ENCODE peak calls at places on chromosomes 1 and 21, in ten cellular contexts. X is AG09309, S is GM06990, Z is heart right ventricle, N is neural progenitor cell, L is tibial nerve, H is AG10803, C is left ventricle myocardium inferior, K is gastrocnemius medialis, A is astrocyte of the spinal cord. T is an unnamed sample.

GRCh38 chr1:29453502-29454240 is 217.3 kb downstream of the PTPRU start:
- DNase-seq in X (peak; percentile 5), S (no peak), Z (no peak), N (peak; percentile 83), L (no peak), H (peak; percentile 50), C (no peak), K (no peak), A (peak; percentile 12), T (peak; percentile 29)

GRCh38 chr1:232579958-232580705 is 49.8 kb downstream of the SIPA1L2 start:
- DNase-seq in X (no peak), S (no peak), Z (no peak), N (no peak), L (no peak), H (no peak), C (no peak), K (no peak), A (no peak), T (no peak)

GRCh38 chr1:14380408-14380807 is 218.1 kb upstream of the KAZN start:
- DNase-seq in X (no peak), S (no peak), Z (no peak), N (no peak), L (no peak), H (no peak), C (no peak), K (no peak), A (no peak), T (no peak)

GRCh38 chr1:78527706-78528105 is 36.9 kb downstream of the PTGFR start:
- DNase-seq in X (no peak), S (no peak), Z (no peak), N (no peak), L (no peak), H (peak; percentile 27), C (no peak), K (no peak), A (no peak), T (no peak)

GRCh38 chr1:46262508-46262907 is 14.9 kb downstream of the RAD54L start:
- DNase-seq in X (no peak), S (no peak), Z (no peak), N (peak; percentile 10), L (no peak), H (no peak), C (no peak), K (no peak), A (no peak), T (no peak)

GRCh38 chr1:162772571-162773154 is 17.8 kb upstream of the HSD17B7 start:
- DNase-seq in X (peak; percentile 17), S (no peak), Z (no peak), N (no peak), L (peak; percentile 33), H (peak; percentile 34), C (no peak), K (no peak), A (no peak), T (no peak)

GRCh38 chr1:78280626-78281025 is 210.1 kb upstream of the PTGFR start:
- DNase-seq in X (no peak), S (no peak), Z (no peak), N (no peak), L (no peak), H (no peak), C (no peak), K (no peak), A (peak; percentile 26), T (no peak)

GRCh38 chr21:45545691-45546531 is 3.7 kb upstream of the SLC19A1 start:
- DNase-seq in X (no peak), S (no peak), Z (peak; percentile 2), N (no peak), L (no peak), H (no peak), C (peak; percentile 7), K (no peak), A (no peak), T (no peak)

GRCh38 chr21:25338415-25338814 is 268.9 kb downstream of the MRPL39 start:
- DNase-seq in X (no peak), S (no peak), Z (no peak), N (no peak), L (no peak), H (no peak), C (no peak), K (no peak), A (no peak), T (no peak)

GRCh38 chr1:12326986-12327385 is 97.2 kb downstream of the VPS13D start:
- DNase-seq in X (no peak), S (no peak), Z (no peak), N (no peak), L (no peak), H (no peak), C (no peak), K (peak; percentile 75), A (no peak), T (no peak)

GRCh38 chr1:213993929-213994328 is 6.2 kb downstream of the PROX1 start:
- DNase-seq in X (no peak), S (no peak), Z (no peak), N (no peak), L (no peak), H (no peak), C (no peak), K (no peak), A (no peak), T (no peak)

GRCh38 chr1:37175666-37176215 is 141.4 kb upstream of the GRIK3 start:
- DNase-seq in X (no peak), S (no peak), Z (no peak), N (no peak), L (no peak), H (no peak), C (no peak), K (no peak), A (no peak), T (no peak)

GRCh38 chr1:66166746-66167145 is 367.2 kb upstream of the SGIP1 start:
- DNase-seq in X (no peak), S (no peak), Z (no peak), N (no peak), L (no peak), H (peak; percentile 5), C (no peak), K (no peak), A (no peak), T (no peak)

GRCh38 chr1:11518791-11519628 is 40.1 kb downstream of the DISP3 start:
- DNase-seq in X (no peak), S (no peak), Z (no peak), N (no peak), L (no peak), H (no peak), C (no peak), K (no peak), A (no peak), T (no peak)

GRCh38 chr1:38783659-38784229 is 75.8 kb downstream of the RRAGC start:
- DNase-seq in X (no peak), S (no peak), Z (no peak), N (peak; percentile 50), L (no peak), H (no peak), C (no peak), K (no peak), A (no peak), T (no peak)

GRCh38 chr1:165411396-165411795 is 33.5 kb downstream of the RXRG start:
- DNase-seq in X (no peak), S (no peak), Z (no peak), N (no peak), L (no peak), H (no peak), C (no peak), K (no peak), A (no peak), T (no peak)

GRCh38 chr1:218164930-218165686 is 120.0 kb upstream of the RRP15 start:
- DNase-seq in X (no peak), S (peak; percentile 19), Z (peak; percentile 29), N (peak; percentile 74), L (no peak), H (no peak), C (peak; percentile 38), K (peak; percentile 17), A (peak; percentile 12), T (no peak)
- H3K4me3 ChIP-seq in X (peak overlapping the region; percentile 40), S (peak overlapping the region; percentile 20), Z (peak overlapping the region; percentile 54), N (peak overlapping the region; percentile 90), L (peak overlapping the region; percentile 61), H (peak overlapping the region; percentile 42), C (peak overlapping the region; percentile 76), K (peak overlapping the region; percentile 56), A (peak overlapping the region; percentile 52), T (peak overlapping the region; percentile 27)

GRCh38 chr1:119367332-119368124 is 1.1 kb upstream of the HAO2 start:
- DNase-seq in X (peak; percentile 14), S (no peak), Z (no peak), N (peak; percentile 50), L (no peak), H (peak; percentile 56), C (no peak), K (no peak), A (peak; percentile 46), T (peak; percentile 30)
- TF ChIP-seq CTCF in X (peak; percentile 96), S (peak; percentile 93), Z (peak; percentile 82), N (peak; percentile 99), L (peak; percentile 86), H (peak; percentile 99), C (peak; percentile 83), K (peak; percentile 57), A (peak; percentile 94), T (peak; percentile 89)

DNA sequence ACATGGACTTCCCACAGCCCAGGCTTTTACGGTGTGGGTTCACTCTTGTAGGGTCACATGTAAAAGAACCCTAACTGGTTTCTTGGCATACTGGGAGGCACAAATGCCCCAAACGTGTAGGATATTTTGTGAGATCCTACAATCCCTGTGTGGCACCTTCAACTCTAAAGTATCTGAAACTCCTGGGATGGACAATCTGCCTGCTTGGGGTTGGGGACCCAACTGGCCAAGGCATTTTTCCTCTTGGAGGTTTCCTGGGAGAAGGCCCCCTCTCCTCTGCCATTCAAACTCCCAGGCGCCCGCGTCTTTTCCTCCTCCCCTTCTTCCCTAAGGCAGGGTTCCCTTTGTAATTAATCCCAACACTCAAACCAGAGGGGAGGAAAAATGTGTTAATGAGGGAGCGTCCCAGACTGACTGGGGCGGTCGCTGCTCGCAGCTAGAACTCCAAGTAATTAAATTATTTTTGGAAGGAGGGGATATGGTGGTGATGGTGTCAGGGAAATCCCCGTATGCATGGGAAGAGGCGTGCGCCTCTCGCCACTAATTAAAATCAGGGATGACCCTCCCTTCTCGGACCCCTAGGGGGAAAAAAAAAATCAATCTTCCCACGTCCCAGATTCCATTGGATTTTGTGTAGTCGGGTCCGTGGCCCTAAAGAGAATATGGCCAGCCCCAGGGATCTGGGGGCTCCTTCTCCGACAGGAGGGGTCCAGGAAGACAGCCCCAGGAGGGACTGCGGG is 650 bp upstream of the VANGL2 start:
- DNase-seq in X (no peak), S (no peak), Z (no peak), N (peak; percentile 76), L (no peak), H (no peak), C (no peak), K (no peak), A (no peak), T (no peak)
- H3K4me3 ChIP-seq in X (no peak overlapping the region), S (no peak overlapping the region), Z (peak overlapping the region; percentile 69), N (peak overlapping the region; percentile 100), L (peak overlapping the region; percentile 85), H (peak overlapping the region; percentile 24), C (peak overlapping the region; percentile 83), K (peak overlapping the region; percentile 59), A (peak overlapping the region; percentile 61), T (peak overlapping the region; percentile 36)

DNA sequence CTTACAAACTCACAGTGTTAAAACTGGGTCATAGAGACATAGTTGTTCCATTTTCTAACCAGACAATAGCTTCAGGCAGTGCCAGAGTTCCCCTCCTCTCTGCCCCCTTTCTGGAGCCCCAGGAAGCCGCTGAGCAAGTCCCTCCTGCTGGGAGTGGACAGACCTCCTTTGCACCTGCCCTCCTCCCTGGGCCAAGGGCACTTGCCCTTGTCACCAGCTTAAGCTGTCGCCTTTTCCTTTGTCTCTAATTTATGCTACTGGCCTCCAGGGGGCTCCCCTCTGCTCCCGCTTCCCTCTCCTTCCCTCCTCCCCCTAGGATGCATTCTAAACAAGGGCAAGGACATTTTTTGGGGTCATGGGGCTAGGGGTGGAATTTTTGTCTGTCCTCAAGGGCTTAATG is 182.4 kb downstream of the MIS18A start:
- DNase-seq in X (no peak), S (no peak), Z (no peak), N (peak; percentile 62), L (no peak), H (peak; percentile 11), C (no peak), K (no peak), A (no peak), T (no peak)
- TF ChIP-seq CTCF in X (peak; percentile 39), S (peak; percentile 74), Z (peak; percentile 29), N (peak; percentile 69), L (no peak), H (peak; percentile 43), C (peak; percentile 47), K (no peak), A (peak; percentile 36), T (peak; percentile 70)

T was measured in HFF-Myc.